ENCODE peak calls at places on chromosome 17, in nine cellular contexts. A, C, O, P, J, K, F, B and U are unnamed samples.
A peak's percentile ranks its signal among the peaks of the same experiment; 100 is the strongest.

GRCh38 chr17:17443173-17443572 is 33.6 kb upstream of the MED9 start:
- DNase-seq in A (no peak), J (no peak), K (no peak), F (peak; percentile 36), C (no peak), O (no peak), P (no peak), B (no peak), U (no peak)

GRCh38 chr17:79843475-79843916 is 4.3 kb upstream of the CBX4 start:
- DNase-seq in J (peak; percentile 26), C (no peak), P (no peak), F (no peak), K (no peak), A (no peak), B (no peak), O (no peak), U (no peak)

GRCh38 chr17:75610103-75610984 is 22.7 kb downstream of the MYO15B start:
- DNase-seq in F (no peak), B (no peak), O (no peak), P (peak; percentile 67), K (no peak), J (no peak), A (no peak), C (no peak), U (no peak)

GRCh38 chr17:59754547-59754946 is 47.1 kb downstream of the VMP1 start:
- DNase-seq in F (peak; percentile 97), O (no peak), C (peak; percentile 13), B (peak; percentile 19), A (no peak), P (no peak), J (no peak), K (no peak), U (peak; percentile 93)

GRCh38 chr17:60231234-60231633 is 81.5 kb downstream of the CA4 start:
- DNase-seq in B (no peak), P (no peak), O (no peak), F (peak; percentile 45), C (no peak), J (no peak), A (peak; percentile 1), K (no peak), U (peak; percentile 57)

GRCh38 chr17:55086635-55087058 is 118.1 kb downstream of the STXBP4 start:
- DNase-seq in K (no peak), J (no peak), C (no peak), A (no peak), F (peak; percentile 87), O (no peak), B (no peak), P (no peak), U (no peak)

GRCh38 chr17:51707216-51707615 is 446.9 kb downstream of the UTP18 start:
- DNase-seq in F (no peak), K (no peak), O (no peak), C (no peak), J (no peak), B (no peak), P (no peak), A (no peak), U (no peak)

GRCh38 chr17:10050597-10051101 is 145.6 kb upstream of the RCVRN start:
- DNase-seq in C (no peak), K (no peak), P (peak; percentile 43), B (no peak), J (no peak), F (no peak), O (no peak), A (no peak), U (peak; percentile 45)

GRCh38 chr17:30520882-30521281 is 43.7 kb downstream of the GOSR1 start:
- DNase-seq in K (no peak), F (peak; percentile 22), P (no peak), O (no peak), C (no peak), J (no peak), B (no peak), A (no peak), U (peak; percentile 3)

GRCh38 chr17:8060274-8060673 is 21.4 kb downstream of the ALOX15B start:
- DNase-seq in F (peak; percentile 72), O (peak; percentile 45), A (peak; percentile 85), K (peak; percentile 84), B (peak; percentile 47), P (peak; percentile 58), J (peak; percentile 35), C (peak; percentile 47), U (peak; percentile 80)

GRCh38 chr17:10285896-10286295 is 86.9 kb downstream of the MYH13 start:
- DNase-seq in P (no peak), B (no peak), A (no peak), O (no peak), J (no peak), F (no peak), K (no peak), C (no peak), U (no peak)

GRCh38 chr17:82933911-82934310 is 94.1 kb upstream of the ZNF750 start:
- DNase-seq in P (peak; percentile 37), O (no peak), A (no peak), F (no peak), C (no peak), B (no peak), J (no peak), K (no peak), U (no peak)

GRCh38 chr17:16980813-16981731 is 9.2 kb upstream of the TNFRSF13B start:
- DNase-seq in K (no peak), B (no peak), A (peak; percentile 82), C (no peak), F (peak; percentile 48), P (no peak), J (no peak), O (no peak), U (no peak)

GRCh38 chr17:81991684-81992513 is 14.5 kb downstream of the ASPSCR1 start:
- DNase-seq in B (no peak), O (no peak), C (no peak), F (peak; percentile 76), K (peak; percentile 87), J (no peak), A (no peak), P (peak; percentile 92), U (peak; percentile 60)

GRCh38 chr17:48215583-48216139 is 108.1 kb downstream of the SNX11 start:
- DNase-seq in F (peak; percentile 50), J (no peak), O (no peak), C (no peak), A (peak; percentile 79), K (no peak), B (no peak), P (no peak), U (peak; percentile 63)

GRCh38 chr17:13385481-13385907 is 216.2 kb downstream of the HS3ST3A1 start:
- DNase-seq in O (no peak), F (peak; percentile 21), A (no peak), J (no peak), K (no peak), P (no peak), C (no peak), B (no peak), U (peak; percentile 34)

GRCh38 chr17:69175812-69176517 is 34.3 kb upstream of the ABCA6 start:
- DNase-seq in F (peak; percentile 87), P (no peak), O (no peak), C (no peak), B (no peak), A (no peak), J (no peak), K (no peak), U (no peak)

GRCh38 chr17:77693301-77693700 is 265.2 kb upstream of the TNRC6C start:
- DNase-seq in O (no peak), K (no peak), P (no peak), B (no peak), A (no peak), J (no peak), C (no peak), F (no peak), U (no peak)

GRCh38 chr17:16934836-16935235 is 37.1 kb downstream of the TNFRSF13B start:
- DNase-seq in O (no peak), F (no peak), J (no peak), B (no peak), K (no peak), P (no peak), C (no peak), A (no peak), U (no peak)

GRCh38 chr17:13024526-13025263 is 6.9 kb upstream of the ELAC2 start:
- DNase-seq in F (peak; percentile 63), P (peak; percentile 78), C (peak; percentile 24), A (peak; percentile 59), B (peak; percentile 61), O (peak; percentile 40), J (peak; percentile 51), K (peak; percentile 13), U (peak; percentile 79)

GRCh38 chr17:81959362-81960129 is 1.4 kb downstream of the NOTUM start:
- DNase-seq in O (peak; percentile 75), J (peak; percentile 84), A (peak; percentile 52), B (peak; percentile 81), C (peak; percentile 34), P (peak; percentile 86), F (peak; percentile 48), K (peak; percentile 53), U (peak; percentile 57)

GRCh38 chr17:82252511-82253178 is 20.9 kb downstream of the CSNK1D start:
- DNase-seq in K (no peak), F (no peak), B (no peak), P (no peak), O (no peak), A (no peak), C (no peak), J (no peak), U (no peak)

GRCh38 chr17:53844476-53845107 is 21.9 kb downstream of the KIF2B start:
- DNase-seq in J (no peak), O (no peak), C (no peak), A (no peak), B (no peak), F (no peak), P (no peak), K (no peak), U (no peak)

GRCh38 chr17:379531-380200 is 27.1 kb upstream of the RPH3AL start:
- DNase-seq in P (no peak), B (no peak), F (peak; percentile 9), O (no peak), J (no peak), C (no peak), A (no peak), K (no peak), U (no peak)

GRCh38 chr17:79627184-79627765 is 16.4 kb upstream of the RBFOX3 start:
- DNase-seq in F (no peak), C (no peak), K (no peak), A (no peak), J (peak; percentile 11), B (no peak), P (peak; percentile 48), O (no peak), U (no peak)

GRCh38 chr17:80431246-80432195 is 16.6 kb downstream of the ENDOV start:
- DNase-seq in K (no peak), O (no peak), J (no peak), F (no peak), A (no peak), P (peak; percentile 67), C (no peak), B (no peak), U (no peak)

GRCh38 chr17:4808378-4808767 is 1.4 kb downstream of the PLD2 start:
- DNase-seq in A (no peak), O (no peak), K (peak; percentile 61), C (no peak), J (no peak), F (peak; percentile 23), P (no peak), B (no peak), U (peak; percentile 11)

GRCh38 chr17:12877953-12878669 is 88.8 kb downstream of the ARHGAP44 start:
- DNase-seq in K (no peak), J (no peak), O (no peak), A (no peak), F (no peak), B (no peak), C (no peak), P (no peak), U (no peak)

GRCh38 chr17:42424991-42425610 is 2.0 kb upstream of the CAVIN1 start:
- DNase-seq in P (no peak), B (no peak), C (no peak), O (no peak), K (no peak), J (no peak), F (peak; percentile 62), A (no peak), U (peak; percentile 37)